ENCODE peak calls at places on chromosomes 13 and 19, in seven cellular contexts. V is stimulated activated CD4-positive, alpha-beta T cell treated with anti-CD3 and anti-CD28 coated beads, Interleukin-15, amount 100 ng/mL, for 1 hour; W is pancreas; Q is colonic mucosa; O is NCI-H1092; C is fibroblast of the aortic adventitia; H is activated CD4-positive, alpha-beta T cell treated with anti-CD3 and anti-CD28 coated beads, Interleukin-2, amount 50 U/mL, for 1 hour. B is an unnamed sample.

GRCh38 chr19:5038631-5039271 is 69.8 kb downstream of the KDM4B start:
- DNase-seq in V (no peak), C (peak; percentile 33), O (no peak), H (no peak), W (no peak), Q (no peak), B (no peak)

GRCh38 chr19:12954150-12954962 is 2.7 kb downstream of the GADD45GIP1 start:
- DNase-seq in C (no peak), O (no peak), H (no peak), W (no peak), V (no peak), Q (peak; percentile 36), B (no peak)

GRCh38 chr13:31050486-31051400 is 111.0 kb downstream of the HSPH1 start:
- DNase-seq in O (no peak), Q (no peak), C (peak; percentile 52), W (no peak), H (no peak), V (no peak), B (no peak)

GRCh38 chr13:113672002-113672651 is 5.1 kb downstream of the GRK1 start:
- DNase-seq in W (peak; percentile 51), V (no peak), H (no peak), Q (no peak), O (no peak), C (no peak), B (no peak)

GRCh38 chr13:29581666-29582065 is 13.8 kb downstream of the SLC7A1 start:
- DNase-seq in Q (no peak), C (no peak), O (no peak), V (no peak), W (no peak), H (no peak), B (no peak)

GRCh38 chr13:113483504-113484287 is 6.8 kb downstream of the DCUN1D2 start:
- DNase-seq in Q (no peak), W (no peak), C (no peak), O (no peak), V (no peak), H (no peak), B (no peak)

GRCh38 chr13:85528578-85529215 is 270.5 kb downstream of the SLITRK6 start:
- DNase-seq in C (peak; percentile 73), O (no peak), H (no peak), W (no peak), Q (no peak), V (no peak), B (no peak)

GRCh38 chr19:375395-376110 is 31.0 kb upstream of the MIER2 start:
- DNase-seq in C (no peak), Q (no peak), O (no peak), V (no peak), H (no peak), W (no peak), B (no peak)

GRCh38 chr19:45819769-45820168 is 4.7 kb upstream of the RSPH6A start:
- DNase-seq in C (no peak), O (no peak), Q (no peak), V (no peak), H (no peak), W (no peak), B (no peak)

GRCh38 chr13:80338781-80339577 is 1.9 kb downstream of the SPRY2 start:
- DNase-seq in V (no peak), O (peak; percentile 37), H (no peak), C (peak; percentile 93), Q (peak; percentile 62), W (peak; percentile 81), B (peak; percentile 85)

GRCh38 chr19:8206147-8207087 is 2.8 kb upstream of the CERS4 start:
- DNase-seq in H (no peak), Q (no peak), W (no peak), C (no peak), O (peak; percentile 29), V (no peak), B (peak; percentile 51)

GRCh38 chr19:56314018-56314583 is 538 bp downstream of the ZSCAN5A start:
- DNase-seq in Q (no peak), W (no peak), O (no peak), H (no peak), V (no peak), C (no peak), B (no peak)

GRCh38 chr19:2039082-2039958 is 11.7 kb downstream of the MKNK2 start:
- DNase-seq in C (no peak), O (no peak), V (no peak), Q (no peak), H (no peak), W (peak; percentile 63), B (peak; percentile 4)

GRCh38 chr19:35134601-35135091 is at the start of gene LGI4:
- DNase-seq in W (no peak), H (no peak), V (no peak), Q (no peak), C (no peak), O (no peak), B (no peak)

GRCh38 chr19:15251010-15251748 is 18.9 kb upstream of the EPHX3 start:
- DNase-seq in V (no peak), W (no peak), Q (no peak), O (no peak), C (peak; percentile 74), H (no peak), B (no peak)

GRCh38 chr19:13938361-13939027 is at the start of gene PODNL1:
- DNase-seq in C (peak; percentile 78), H (no peak), O (no peak), W (no peak), Q (no peak), V (no peak), B (no peak)

GRCh38 chr19:53037101-53038097 is 7.1 kb upstream of the ERVV-2 start:
- DNase-seq in W (peak; percentile 71), V (no peak), O (no peak), H (no peak), C (peak; percentile 51), Q (peak; percentile 19), B (no peak)

GRCh38 chr13:97234236-97234635 is 12.1 kb downstream of the MBNL2 start:
- DNase-seq in V (no peak), W (no peak), C (no peak), H (no peak), O (no peak), Q (peak; percentile 82), B (no peak)

GRCh38 chr19:51440846-51441409 is 17.3 kb downstream of the SIGLEC8 start:
- DNase-seq in C (no peak), W (no peak), O (no peak), V (peak; percentile 45), H (no peak), Q (no peak), B (no peak)

GRCh38 chr13:99689955-99690354 is 188.7 kb downstream of the TM9SF2 start:
- DNase-seq in W (no peak), V (no peak), H (no peak), C (no peak), Q (no peak), O (no peak), B (no peak)

GRCh38 chr19:6576869-6577281 is 14.1 kb downstream of the CD70 start:
- DNase-seq in O (no peak), W (no peak), Q (peak; percentile 70), C (no peak), H (no peak), V (no peak), B (no peak)

GRCh38 chr19:28705008-28705407 is 507.9 kb downstream of the UQCRFS1 start:
- DNase-seq in H (no peak), W (no peak), C (peak; percentile 90), O (no peak), Q (no peak), V (no peak), B (no peak)

GRCh38 chr13:43134896-43135295 is 111.5 kb downstream of the DNAJC15 start:
- DNase-seq in V (no peak), C (no peak), W (no peak), H (no peak), O (no peak), Q (no peak), B (no peak)

GRCh38 chr13:99230991-99231390 is 27.2 kb downstream of the GPR18 start:
- DNase-seq in O (no peak), W (no peak), Q (no peak), C (no peak), V (no peak), H (no peak), B (no peak)

GRCh38 chr13:110447058-110447511 is 114.4 kb downstream of the RAB20 start:
- DNase-seq in W (no peak), C (peak; percentile 37), V (no peak), Q (no peak), H (no peak), O (no peak), B (no peak)

GRCh38 chr13:31067416-31068118 is 94.1 kb downstream of the HSPH1 start:
- DNase-seq in H (no peak), W (no peak), V (no peak), O (no peak), C (peak; percentile 77), Q (no peak), B (no peak)

GRCh38 chr19:32910094-32910493 is 40.5 kb upstream of the SLC7A9 start:
- DNase-seq in H (no peak), V (no peak), Q (no peak), O (no peak), W (no peak), C (no peak), B (no peak)

GRCh38 chr19:42279148-42279901 is 10.3 kb downstream of the CIC start:
- DNase-seq in V (no peak), O (no peak), C (no peak), Q (no peak), H (no peak), W (no peak), B (no peak)

GRCh38 chr13:101763191-101763590 is 310.7 kb downstream of the ITGBL1 start:
- DNase-seq in H (no peak), V (no peak), W (no peak), Q (no peak), O (no peak), C (no peak), B (no peak)

GRCh38 chr19:45508931-45509691 is 1.8 kb downstream of the VASP start:
- DNase-seq in V (no peak), C (peak; percentile 37), O (no peak), W (peak; percentile 77), H (no peak), Q (peak; percentile 83), B (peak; percentile 76)

GRCh38 chr19:8635422-8635821 is 5.0 kb downstream of the NFILZ start:
- DNase-seq in O (no peak), V (no peak), C (no peak), H (no peak), W (no peak), Q (no peak), B (no peak)

GRCh38 chr19:17946965-17947784 is 14.4 kb downstream of the CCDC124 start:
- DNase-seq in H (no peak), Q (no peak), O (peak; percentile 34), W (no peak), V (no peak), C (no peak), B (no peak)

GRCh38 chr13:46593403-46593802 is 40.4 kb downstream of the LRCH1 start:
- DNase-seq in C (no peak), Q (no peak), W (no peak), H (peak; percentile 52), V (peak; percentile 6), O (no peak), B (no peak)

GRCh38 chr19:10707440-10707839 is 6.2 kb downstream of the QTRT1 start:
- DNase-seq in C (no peak), W (no peak), H (no peak), V (no peak), Q (no peak), O (no peak), B (no peak)

GRCh38 chr13:102402292-102402691 is 444 bp upstream of the FGF14 start:
- DNase-seq in W (peak; percentile 44), Q (no peak), H (no peak), C (peak; percentile 5), V (no peak), O (no peak), B (no peak)

GRCh38 chr19:51382004-51382403 is 5.8 kb downstream of the LIM2 start:
- DNase-seq in O (no peak), C (no peak), V (no peak), Q (no peak), W (no peak), H (no peak), B (no peak)

GRCh38 chr19:38952395-38953165 is 21.8 kb downstream of the MRPS12 start:
- DNase-seq in V (no peak), C (no peak), Q (peak; percentile 52), H (no peak), W (no peak), O (peak; percentile 6), B (no peak)

GRCh38 chr19:48963371-48964204 is 1.5 kb upstream of the FTL start:
- DNase-seq in C (peak; percentile 73), O (no peak), W (peak; percentile 84), H (peak; percentile 37), Q (peak; percentile 85), V (peak; percentile 50), B (peak; percentile 47)

B was measured in prostate gland.